ENCODE peak calls at places on chromosomes 12 and 14, in four cellular contexts. C is endodermal cell, Y is GM12865, F is esophagus squamous epithelium. E is an unnamed sample.

GRCh38 chr14:89767861-89768268 is 186.7 kb downstream of the EFCAB11 start:
- DNase-seq in C (peak), Y (peak), F (no peak), E (peak)

GRCh38 chr14:74882103-74882920 is 596 bp downstream of the DLST start:
- DNase-seq in Y (peak), C (no peak), F (no peak), E (peak)

GRCh38 chr12:25151476-25151875 is 43.5 kb downstream of the DNAI7 start:
- DNase-seq in F (no peak), C (peak), Y (no peak), E (no peak)

GRCh38 chr12:55548756-55549155 is 646 bp upstream of the OR6C4 start:
- DNase-seq in Y (no peak), C (no peak), F (no peak), E (no peak)

GRCh38 chr14:87772854-87773253 is 220.1 kb downstream of the GALC start:
- DNase-seq in F (no peak), Y (no peak), C (peak), E (no peak)

GRCh38 chr14:38256358-38256840 is 506 bp upstream of the CLEC14A start:
- DNase-seq in C (no peak), F (no peak), Y (no peak), E (no peak)

GRCh38 chr12:81167694-81168093 is 89.8 kb downstream of the ACSS3 start:
- DNase-seq in C (peak), F (no peak), Y (no peak), E (no peak)

GRCh38 chr14:96094211-96094610 is 55.0 kb downstream of the C14orf132 start:
- DNase-seq in F (no peak), C (no peak), Y (no peak), E (peak)

GRCh38 chr12:12465522-12465921 is 97.1 kb downstream of the DUSP16 start:
- DNase-seq in Y (no peak), C (no peak), F (no peak), E (no peak)

GRCh38 chr12:119804011-119804641 is 73.0 kb downstream of the CIT start:
- DNase-seq in Y (peak), F (peak), C (peak), E (peak)

GRCh38 chr14:50397461-50398196 is 948 bp upstream of the CDKL1 start:
- DNase-seq in Y (no peak), F (no peak), C (no peak), E (peak)

GRCh38 chr12:104687823-104688573 is 231.2 kb downstream of the CHST11 start:
- DNase-seq in F (no peak), C (no peak), Y (no peak), E (no peak)

GRCh38 chr12:127245009-127245408 is 1022.0 kb upstream of the TMEM132C start:
- DNase-seq in C (no peak), F (no peak), Y (no peak), E (no peak)

GRCh38 chr12:40632933-40633332 is 59.3 kb upstream of the CNTN1 start:
- DNase-seq in Y (no peak), F (no peak), C (no peak), E (no peak)

GRCh38 chr12:71838661-71839060 is 898 bp upstream of the TBC1D15 start:
- DNase-seq in F (no peak), C (no peak), Y (no peak), E (no peak)

GRCh38 chr14:93105362-93105761 is 10.4 kb downstream of the ITPK1 start:
- DNase-seq in C (no peak), Y (peak), F (no peak), E (no peak)

GRCh38 chr12:80958162-80958561 is 20.4 kb upstream of the LIN7A start:
- DNase-seq in F (no peak), Y (no peak), C (no peak), E (no peak)

GRCh38 chr12:95808146-95808545 is 17.6 kb upstream of the NTN4 start:
- DNase-seq in F (no peak), C (no peak), Y (no peak), E (no peak)

GRCh38 chr12:105474672-105475071 is 144.2 kb downstream of the C12orf75 start:
- DNase-seq in C (peak), F (no peak), Y (no peak), E (no peak)

GRCh38 chr12:105705765-105706164 is 375.3 kb downstream of the C12orf75 start:
- DNase-seq in Y (peak), C (peak), F (no peak), E (peak)

GRCh38 chr14:32192712-32193373 is 9.0 kb upstream of the RNU6-7 start:
- DNase-seq in C (peak), Y (no peak), F (no peak), E (no peak)

GRCh38 chr12:92224685-92225331 is 79.2 kb upstream of the BTG1 start:
- DNase-seq in C (peak), F (no peak), Y (no peak), E (no peak)

GRCh38 chr12:97148941-97149559 is 242.0 kb downstream of the NEDD1 start:
- DNase-seq in Y (peak), C (peak), F (no peak), E (peak)

GRCh38 chr12:481422-481821 is 21.7 kb downstream of the B4GALNT3 start:
- DNase-seq in F (no peak), Y (no peak), C (peak), E (no peak)

GRCh38 chr14:63852271-63852816 is 460 bp upstream of the SYNE2 start:
- DNase-seq in Y (peak), F (no peak), C (no peak), E (peak)

GRCh38 chr14:104150201-104151027 is 12.0 kb downstream of the KIF26A start:
- DNase-seq in C (peak), Y (peak), F (no peak), E (no peak)

GRCh38 chr12:48960834-48961233 is 3.5 kb upstream of the ARF3 start:
- DNase-seq in Y (no peak), C (no peak), F (no peak), E (no peak)

GRCh38 chr14:28468191-28469151 is 298.1 kb upstream of the FOXG1 start:
- DNase-seq in C (peak), Y (no peak), F (no peak), E (no peak)

GRCh38 chr14:21350539-21350938 is 33.3 kb downstream of the SUPT16H start:
- DNase-seq in Y (no peak), C (no peak), F (no peak), E (no peak)

GRCh38 chr12:49200882-49201594 is 12.2 kb upstream of the TUBA1A start:
- DNase-seq in F (no peak), C (peak), Y (peak), E (peak)

GRCh38 chr12:116222358-116222757 is 55.1 kb downstream of the MED13L start:
- DNase-seq in C (no peak), Y (no peak), F (no peak), E (no peak)

GRCh38 chr12:16605666-16606116 is 271 bp downstream of the LMO3 start:
- DNase-seq in F (no peak), C (peak), Y (peak), E (no peak)

GRCh38 chr14:39431416-39432178 is 636 bp downstream of the FBXO33 start:
- DNase-seq in F (no peak), Y (peak), C (peak), E (peak)

DNA sequence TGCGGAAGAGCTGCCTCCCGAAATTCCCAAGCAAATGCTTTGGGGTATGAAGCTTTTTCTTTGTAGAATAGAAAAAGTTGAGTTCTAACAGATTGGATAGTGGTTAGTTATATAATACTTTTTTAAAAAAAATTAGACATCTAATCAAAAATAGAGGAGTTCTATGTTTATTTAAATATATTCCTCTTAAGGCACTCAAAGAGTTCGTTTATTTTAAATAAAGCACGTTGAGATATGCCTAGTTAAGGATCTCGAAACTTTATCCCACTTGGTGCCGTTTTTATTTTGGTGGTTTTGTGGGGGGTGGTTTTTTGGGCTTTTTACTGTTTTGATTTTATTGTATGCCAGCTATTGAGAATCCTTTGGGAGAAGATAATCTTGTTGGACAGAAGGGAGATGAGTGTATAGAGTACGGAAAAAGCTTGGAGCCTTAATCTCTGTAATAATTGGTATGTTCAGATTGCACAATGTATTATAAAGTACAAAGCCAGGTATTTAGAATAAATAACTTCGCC is 10.7 kb upstream of the SNAPC1 start:
- DNase-seq in F (no peak), C (no peak), Y (no peak), E (peak)
- H3K4me3 ChIP-seq in F (peak), C (peak), Y (peak), E (peak)

DNA sequence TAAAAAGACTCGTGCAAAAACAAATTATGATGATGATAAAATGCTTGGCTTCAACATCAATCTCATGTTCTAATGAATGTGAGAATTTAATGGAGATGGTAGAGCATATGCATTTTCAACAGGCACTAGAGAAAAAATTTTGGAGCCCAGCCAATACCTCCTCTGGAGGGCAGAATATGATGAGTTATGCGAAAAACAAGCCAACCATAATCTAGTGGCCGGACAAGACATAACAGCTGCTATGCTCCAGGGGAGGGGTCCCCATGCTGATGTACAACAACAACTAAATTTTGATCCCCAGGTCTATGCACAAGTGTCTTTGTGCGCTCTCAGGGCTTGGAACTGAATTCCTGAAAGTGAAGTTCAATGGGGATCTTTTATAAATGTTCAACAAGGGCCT is 1197.5 kb downstream of the LRFN5 start:
- DNase-seq in C (no peak), F (no peak), Y (no peak), E (no peak)
- H3K4me3 ChIP-seq in C (no peak), F (no peak), Y (no peak), E (no peak)

GRCh38 chr14:105531088-105531957 is 4.9 kb downstream of the TMEM121 start:
- DNase-seq in Y (no peak), C (no peak), F (no peak), E (peak)

GRCh38 chr14:105528859-105529505 is 2.6 kb downstream of the TMEM121 start:
- DNase-seq in C (no peak), F (no peak), Y (peak), E (no peak)

GRCh38 chr14:105530446-105531087 is 4.2 kb downstream of the TMEM121 start:
- DNase-seq in F (no peak), C (no peak), Y (no peak), E (no peak)

GRCh38 chr14:105528197-105528858 is 1.9 kb downstream of the TMEM121 start:
- DNase-seq in Y (peak), C (peak), F (no peak), E (peak)

DNA sequence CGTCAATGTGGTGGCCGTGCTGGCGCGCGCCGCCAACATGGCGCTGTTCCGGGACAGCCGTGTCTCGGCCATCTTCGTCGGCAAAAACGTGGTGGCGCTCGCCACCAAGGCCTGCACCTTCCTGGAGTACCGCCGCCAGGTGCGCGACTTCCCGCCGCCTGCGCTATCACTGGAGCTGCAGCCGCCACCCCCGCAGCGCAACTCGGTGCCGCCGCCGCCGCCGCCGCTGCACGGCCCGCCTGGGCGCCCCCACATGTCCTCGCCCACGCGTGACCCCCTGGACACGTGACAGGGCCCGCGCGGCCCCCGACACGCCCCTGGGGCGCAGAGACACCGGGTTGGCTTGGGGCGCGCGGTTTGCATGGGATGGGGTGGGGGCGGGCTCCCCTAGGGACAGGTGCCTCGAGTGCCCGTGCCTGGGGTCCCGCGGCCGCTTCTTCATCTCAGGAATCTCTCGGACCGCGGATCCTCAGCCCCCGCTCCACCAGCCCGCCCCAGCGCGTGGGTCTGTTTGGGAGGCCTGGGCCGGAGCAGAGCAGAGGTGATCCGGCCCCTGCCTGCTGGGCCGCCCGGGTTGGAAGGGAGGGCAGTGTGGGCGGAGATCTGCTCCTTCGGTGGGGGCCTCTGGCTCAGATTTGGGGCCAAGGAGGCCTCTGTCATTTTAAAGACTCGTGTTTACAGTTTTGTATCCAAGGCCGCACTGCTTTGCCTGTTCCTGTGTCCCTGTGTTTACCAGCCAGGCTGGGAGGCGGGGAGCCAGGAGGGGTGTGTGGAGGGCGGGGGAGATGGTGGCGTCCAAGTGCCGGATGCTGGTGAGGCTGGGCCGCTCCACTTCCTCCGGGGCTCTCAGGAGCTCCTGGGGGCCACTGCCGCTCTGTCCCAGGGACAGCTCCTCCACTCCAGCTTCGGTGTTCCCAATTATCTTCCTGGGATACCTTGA is 3.4 kb downstream of the TMEM121 start:
- DNase-seq in F (no peak), C (no peak), Y (peak), E (peak)
- H3K4me3 ChIP-seq in F (no peak), C (no peak), Y (peak), E (no peak)

GRCh38 chr14:73613419-73613963 is 1.2 kb downstream of the ACOT6 start:
- DNase-seq in F (no peak), Y (no peak), C (no peak), E (no peak)
- H3K4me3 ChIP-seq in F (no peak), Y (no peak), C (peak), E (no peak)

E was measured in Karpas-422.